ENCODE peak calls at places on chromosomes 12 and 14, in nine cellular contexts. L, D, G, R, M, Y, S, U and J are unnamed samples.
A peak's percentile ranks its signal among the peaks of the same experiment; 100 is the strongest.

GRCh38 chr14:58637040-58637390 is 747 bp upstream of the DACT1 start:
- DNase-seq in U (no peak), D (peak; percentile 31), G (peak; percentile 58), R (peak; percentile 75), S (peak; percentile 86), L (peak; percentile 81), M (peak; percentile 57), Y (peak; percentile 95), J (no peak)

GRCh38 chr12:120110550-120111501 is 5.7 kb downstream of the RAB35 start:
- DNase-seq in S (no peak), M (no peak), G (no peak), D (no peak), R (no peak), L (no peak), Y (no peak), U (peak; percentile 72), J (no peak)

GRCh38 chr14:90740081-90740480 is 76.1 kb downstream of the TTC7B start:
- DNase-seq in G (no peak), L (no peak), M (no peak), D (no peak), Y (no peak), U (no peak), S (no peak), R (no peak), J (peak; percentile 18)

GRCh38 chr14:34424488-34424887 is 37.6 kb downstream of the SPTSSA start:
- DNase-seq in Y (no peak), U (no peak), D (no peak), L (no peak), R (no peak), S (no peak), M (no peak), G (no peak), J (no peak)

GRCh38 chr14:36580856-36581831 is 1.3 kb downstream of the NKX2-8 start:
- DNase-seq in L (no peak), M (no peak), S (peak; percentile 67), G (peak; percentile 59), R (no peak), D (no peak), Y (peak; percentile 16), U (peak; percentile 61), J (no peak)

GRCh38 chr14:77882098-77882497 is 82.2 kb downstream of the ADCK1 start:
- DNase-seq in U (no peak), Y (no peak), L (no peak), R (no peak), D (no peak), G (peak; percentile 37), M (no peak), S (peak; percentile 39), J (no peak)

GRCh38 chr12:123937707-123938600 is 34.7 kb downstream of the CCDC92 start:
- DNase-seq in Y (no peak), R (no peak), L (no peak), S (no peak), G (no peak), U (no peak), M (no peak), D (no peak), J (no peak)

GRCh38 chr14:36048667-36049066 is 127.9 kb downstream of the PTCSC3 start:
- DNase-seq in Y (no peak), R (no peak), U (no peak), M (no peak), D (no peak), G (no peak), S (no peak), L (no peak), J (no peak)

GRCh38 chr12:68263366-68263765 is 10.0 kb upstream of the IL22 start:
- DNase-seq in D (no peak), G (no peak), R (no peak), M (no peak), U (no peak), L (no peak), Y (peak; percentile 85), S (no peak), J (no peak)

GRCh38 chr12:50166776-50167025 is 468 bp downstream of the CERS5 start:
- DNase-seq in Y (no peak), M (no peak), R (no peak), D (no peak), S (no peak), G (no peak), L (no peak), U (no peak), J (no peak)

GRCh38 chr14:104579507-104579906 is at the start of gene C14orf180:
- DNase-seq in G (no peak), M (no peak), Y (no peak), D (no peak), U (no peak), L (no peak), S (no peak), R (no peak), J (no peak)

GRCh38 chr14:86852530-86852929 is 1140.5 kb downstream of the GALC start:
- DNase-seq in M (peak; percentile 19), D (no peak), S (no peak), R (peak; percentile 80), Y (no peak), U (no peak), L (peak; percentile 42), G (no peak), J (no peak)

GRCh38 chr14:24132976-24133375 is 2.5 kb downstream of the FITM1 start:
- DNase-seq in R (no peak), M (no peak), L (no peak), D (no peak), S (no peak), G (no peak), U (no peak), Y (no peak), J (no peak)

GRCh38 chr14:66228267-66228970 is 257.8 kb upstream of the CCDC196 start:
- DNase-seq in D (no peak), L (no peak), M (no peak), G (no peak), Y (peak; percentile 79), U (no peak), S (no peak), R (no peak), J (no peak)

GRCh38 chr14:81981311-81981675 is 447.6 kb upstream of the SEL1L start:
- DNase-seq in R (no peak), L (no peak), M (no peak), D (no peak), Y (no peak), S (no peak), G (no peak), U (no peak), J (no peak)

GRCh38 chr14:74302160-74302628 is 540 bp downstream of the ABCD4 start:
- DNase-seq in R (peak; percentile 69), G (peak; percentile 44), U (no peak), D (no peak), Y (peak; percentile 68), L (no peak), S (peak; percentile 63), M (peak; percentile 38), J (no peak)

GRCh38 chr12:124399622-124400021 is 104.7 kb downstream of the RFLNA start:
- DNase-seq in U (peak; percentile 68), M (no peak), D (no peak), L (no peak), G (no peak), R (no peak), S (no peak), Y (no peak), J (no peak)

GRCh38 chr14:88323520-88324199 is 591 bp upstream of the KCNK10 start:
- DNase-seq in G (peak; percentile 65), D (no peak), U (peak; percentile 64), R (no peak), S (peak; percentile 51), M (no peak), Y (no peak), L (no peak), J (peak; percentile 72)

GRCh38 chr12:104290320-104290719 is 13.2 kb upstream of the EID3 start:
- DNase-seq in G (no peak), D (no peak), L (no peak), Y (peak; percentile 34), U (no peak), S (no peak), M (no peak), R (no peak), J (no peak)

GRCh38 chr14:105931808-105932483 is 405.6 kb downstream of the TMEM121 start:
- DNase-seq in D (no peak), Y (no peak), G (no peak), R (no peak), S (no peak), M (no peak), U (peak; percentile 5), L (no peak), J (no peak)
- TF ChIP-seq CTCF in D (no peak), Y (no peak), G (no peak), R (no peak), S (no peak), M (no peak), U (no peak), L (no peak), J (no peak)

GRCh38 chr12:63895841-63896240 is 51.3 kb downstream of the SRGAP1 start:
- DNase-seq in L (no peak), R (no peak), D (no peak), M (no peak), S (no peak), U (no peak), Y (no peak), G (no peak), J (no peak)
- TF ChIP-seq CTCF in L (no peak), R (no peak), D (no peak), M (no peak), S (no peak), U (no peak), Y (no peak), G (no peak), J (no peak)

GRCh38 chr14:62082779-62083178 is 320.6 kb downstream of the SNAPC1 start:
- DNase-seq in U (no peak), D (no peak), Y (no peak), L (no peak), M (no peak), G (no peak), S (no peak), R (no peak), J (no peak)
- TF ChIP-seq CTCF in U (no peak), D (no peak), Y (no peak), L (no peak), M (no peak), G (no peak), S (no peak), R (no peak), J (no peak)

GRCh38 chr14:61564623-61565091 is 130.7 kb upstream of the HIF1A start:
- DNase-seq in U (no peak), L (peak; percentile 85), R (peak; percentile 92), D (no peak), Y (peak; percentile 96), G (no peak), M (peak; percentile 84), S (peak; percentile 82), J (no peak)

GRCh38 chr14:61566537-61567225 is 128.6 kb upstream of the HIF1A start:
- DNase-seq in Y (peak; percentile 84), R (peak; percentile 48), L (no peak), D (no peak), S (peak; percentile 49), U (no peak), M (no peak), G (no peak), J (no peak)

GRCh38 chr14:61565181-61565580 is 130.1 kb upstream of the HIF1A start:
- DNase-seq in L (no peak), M (no peak), R (peak; percentile 35), U (no peak), D (no peak), G (no peak), S (no peak), Y (peak; percentile 48), J (no peak)

GRCh38 chr14:61563880-61564622 is 131.3 kb upstream of the HIF1A start:
- DNase-seq in R (no peak), S (no peak), U (no peak), L (no peak), G (no peak), M (no peak), Y (peak; percentile 27), D (no peak), J (no peak)

GRCh38 chr14:61565836-61566536 is 129.3 kb upstream of the HIF1A start:
- DNase-seq in S (no peak), Y (peak; percentile 94), G (no peak), R (peak; percentile 89), D (no peak), L (no peak), U (no peak), M (no peak), J (no peak)
- TF ChIP-seq CTCF in S (no peak), Y (no peak), G (no peak), R (no peak), D (no peak), L (no peak), U (no peak), M (no peak), J (no peak)